ENCODE peak calls at places on chromosome 9, in six cellular contexts. One of them, this sample, is unnamed.

GRCh38 chr9:130112244-130113151 is 58.8 kb downstream of the GPR107 start:
- DNase-seq in H9: no peak
- DNase-seq in neuronal stem cell: no peak
- DNase-seq in trophoblast cell: no peak
- DNase-seq in mesenchymal stem cell: no peak
- DNase-seq in H1: no peak
- DNase-seq in this sample: peak

GRCh38 chr9:113349434-113350337 is at the start of gene BSPRY:
- DNase-seq in H9: peak
- DNase-seq in neuronal stem cell: no peak
- DNase-seq in trophoblast cell: peak
- DNase-seq in mesenchymal stem cell: no peak
- DNase-seq in H1: no peak
- DNase-seq in this sample: no peak

GRCh38 chr9:17349816-17350215 is 215.0 kb downstream of the CNTLN start:
- DNase-seq in H9: no peak
- DNase-seq in neuronal stem cell: no peak
- DNase-seq in trophoblast cell: no peak
- DNase-seq in mesenchymal stem cell: peak
- DNase-seq in H1: no peak
- DNase-seq in this sample: peak

GRCh38 chr9:19028835-19029451 is 4.1 kb downstream of the SAXO1 start:
- DNase-seq in H9: peak
- DNase-seq in neuronal stem cell: peak
- DNase-seq in trophoblast cell: peak
- DNase-seq in mesenchymal stem cell: peak
- DNase-seq in H1: no peak
- DNase-seq in this sample: peak

GRCh38 chr9:134396825-134397224 is 70.6 kb downstream of the RXRA start:
- DNase-seq in H9: no peak
- DNase-seq in neuronal stem cell: no peak
- DNase-seq in trophoblast cell: no peak
- DNase-seq in mesenchymal stem cell: no peak
- DNase-seq in H1: no peak
- DNase-seq in this sample: no peak

GRCh38 chr9:121286973-121287721 is 19.2 kb downstream of the GSN start:
- DNase-seq in H9: peak
- DNase-seq in neuronal stem cell: peak
- DNase-seq in trophoblast cell: peak
- DNase-seq in mesenchymal stem cell: peak
- DNase-seq in H1: peak
- DNase-seq in this sample: peak

GRCh38 chr9:137592767-137593166 is 2.5 kb upstream of the ZMYND19 start:
- DNase-seq in H9: no peak
- DNase-seq in neuronal stem cell: no peak
- DNase-seq in trophoblast cell: no peak
- DNase-seq in mesenchymal stem cell: no peak
- DNase-seq in H1: no peak
- DNase-seq in this sample: no peak

GRCh38 chr9:98724810-98725530 is 16.2 kb upstream of the GABBR2 start:
- DNase-seq in H9: no peak
- DNase-seq in neuronal stem cell: no peak
- DNase-seq in trophoblast cell: no peak
- DNase-seq in mesenchymal stem cell: no peak
- DNase-seq in H1: no peak
- DNase-seq in this sample: no peak

GRCh38 chr9:21904371-21904770 is 89.8 kb downstream of the CDKN2A start:
- DNase-seq in H9: no peak
- DNase-seq in neuronal stem cell: no peak
- DNase-seq in trophoblast cell: no peak
- DNase-seq in mesenchymal stem cell: no peak
- DNase-seq in H1: no peak
- DNase-seq in this sample: peak

GRCh38 chr9:79256691-79257213 is 315.0 kb upstream of the TLE4 start:
- DNase-seq in H9: no peak
- DNase-seq in neuronal stem cell: peak
- DNase-seq in trophoblast cell: no peak
- DNase-seq in mesenchymal stem cell: peak
- DNase-seq in H1: no peak
- DNase-seq in this sample: peak

GRCh38 chr9:120892748-120893584 is 16.0 kb upstream of the PHF19 start:
- DNase-seq in H9: no peak
- DNase-seq in neuronal stem cell: no peak
- DNase-seq in trophoblast cell: no peak
- DNase-seq in mesenchymal stem cell: peak
- DNase-seq in H1: no peak
- DNase-seq in this sample: peak

GRCh38 chr9:34381323-34381722 is 4.6 kb upstream of the MYORG start:
- DNase-seq in H9: peak
- DNase-seq in neuronal stem cell: peak
- DNase-seq in trophoblast cell: no peak
- DNase-seq in mesenchymal stem cell: no peak
- DNase-seq in H1: no peak
- DNase-seq in this sample: no peak

GRCh38 chr9:98256632-98257218 is 1.3 kb upstream of the TBC1D2 start:
- DNase-seq in H9: no peak
- DNase-seq in neuronal stem cell: no peak
- DNase-seq in trophoblast cell: no peak
- DNase-seq in mesenchymal stem cell: no peak
- DNase-seq in H1: no peak
- DNase-seq in this sample: no peak

GRCh38 chr9:109751253-109751652 is 28.7 kb upstream of the PALM2AKAP2 start:
- DNase-seq in H9: no peak
- DNase-seq in neuronal stem cell: no peak
- DNase-seq in trophoblast cell: no peak
- DNase-seq in mesenchymal stem cell: no peak
- DNase-seq in H1: no peak
- DNase-seq in this sample: peak

GRCh38 chr9:127915801-127916664 is 808 bp downstream of the ST6GALNAC4 start:
- DNase-seq in H9: no peak
- DNase-seq in neuronal stem cell: no peak
- DNase-seq in trophoblast cell: no peak
- DNase-seq in mesenchymal stem cell: no peak
- DNase-seq in H1: no peak
- DNase-seq in this sample: no peak

GRCh38 chr9:15724006-15724405 is 171.2 kb downstream of the CCDC171 start:
- DNase-seq in H9: no peak
- DNase-seq in neuronal stem cell: no peak
- DNase-seq in trophoblast cell: no peak
- DNase-seq in mesenchymal stem cell: no peak
- DNase-seq in H1: no peak
- DNase-seq in this sample: peak

GRCh38 chr9:92506184-92506857 is 24.0 kb upstream of the ASPN start:
- DNase-seq in H9: no peak
- DNase-seq in neuronal stem cell: no peak
- DNase-seq in trophoblast cell: peak
- DNase-seq in mesenchymal stem cell: peak
- DNase-seq in H1: no peak
- DNase-seq in this sample: peak

GRCh38 chr9:79824265-79824664 is 252.5 kb downstream of the TLE4 start:
- DNase-seq in H9: no peak
- DNase-seq in neuronal stem cell: no peak
- DNase-seq in trophoblast cell: no peak
- DNase-seq in mesenchymal stem cell: no peak
- DNase-seq in H1: no peak
- DNase-seq in this sample: no peak

GRCh38 chr9:21096172-21096900 is 18.6 kb upstream of the IFNB1 start:
- DNase-seq in H9: no peak
- DNase-seq in neuronal stem cell: no peak
- DNase-seq in trophoblast cell: peak
- DNase-seq in mesenchymal stem cell: peak
- DNase-seq in H1: no peak
- DNase-seq in this sample: peak

GRCh38 chr9:134321957-134322741 is 4.1 kb upstream of the RXRA start:
- DNase-seq in H9: no peak
- DNase-seq in neuronal stem cell: no peak
- DNase-seq in trophoblast cell: no peak
- DNase-seq in mesenchymal stem cell: no peak
- DNase-seq in H1: no peak
- DNase-seq in this sample: no peak

GRCh38 chr9:135320331-135320730 is 159.3 kb upstream of the PPP1R26 start:
- DNase-seq in H9: no peak
- DNase-seq in neuronal stem cell: no peak
- DNase-seq in trophoblast cell: no peak
- DNase-seq in mesenchymal stem cell: no peak
- DNase-seq in H1: no peak
- DNase-seq in this sample: no peak

GRCh38 chr9:133054966-133055365 is 6.8 kb upstream of the CEL start:
- DNase-seq in H9: no peak
- DNase-seq in neuronal stem cell: no peak
- DNase-seq in trophoblast cell: no peak
- DNase-seq in mesenchymal stem cell: no peak
- DNase-seq in H1: no peak
- DNase-seq in this sample: peak

GRCh38 chr9:100884518-100884917 is 144.0 kb upstream of the PLPPR1 start:
- DNase-seq in H9: no peak
- DNase-seq in neuronal stem cell: peak
- DNase-seq in trophoblast cell: no peak
- DNase-seq in mesenchymal stem cell: no peak
- DNase-seq in H1: no peak
- DNase-seq in this sample: no peak

GRCh38 chr9:92047500-92047899 is 67.7 kb downstream of the SPTLC1 start:
- DNase-seq in H9: no peak
- DNase-seq in neuronal stem cell: no peak
- DNase-seq in trophoblast cell: no peak
- DNase-seq in mesenchymal stem cell: no peak
- DNase-seq in H1: no peak
- DNase-seq in this sample: no peak

GRCh38 chr9:76667521-76667957 is 96.7 kb upstream of the PCA3 start:
- DNase-seq in H9: no peak
- DNase-seq in neuronal stem cell: no peak
- DNase-seq in trophoblast cell: no peak
- DNase-seq in mesenchymal stem cell: peak
- DNase-seq in H1: no peak
- DNase-seq in this sample: peak

GRCh38 chr9:18343799-18344198 is 130.2 kb upstream of the ADAMTSL1 start:
- DNase-seq in H9: no peak
- DNase-seq in neuronal stem cell: no peak
- DNase-seq in trophoblast cell: no peak
- DNase-seq in mesenchymal stem cell: peak
- DNase-seq in H1: no peak
- DNase-seq in this sample: peak

GRCh38 chr9:113446323-113446740 is 17.2 kb upstream of the RGS3 start:
- DNase-seq in H9: no peak
- DNase-seq in neuronal stem cell: peak
- DNase-seq in trophoblast cell: no peak
- DNase-seq in mesenchymal stem cell: peak
- DNase-seq in H1: no peak
- DNase-seq in this sample: peak

DNA sequence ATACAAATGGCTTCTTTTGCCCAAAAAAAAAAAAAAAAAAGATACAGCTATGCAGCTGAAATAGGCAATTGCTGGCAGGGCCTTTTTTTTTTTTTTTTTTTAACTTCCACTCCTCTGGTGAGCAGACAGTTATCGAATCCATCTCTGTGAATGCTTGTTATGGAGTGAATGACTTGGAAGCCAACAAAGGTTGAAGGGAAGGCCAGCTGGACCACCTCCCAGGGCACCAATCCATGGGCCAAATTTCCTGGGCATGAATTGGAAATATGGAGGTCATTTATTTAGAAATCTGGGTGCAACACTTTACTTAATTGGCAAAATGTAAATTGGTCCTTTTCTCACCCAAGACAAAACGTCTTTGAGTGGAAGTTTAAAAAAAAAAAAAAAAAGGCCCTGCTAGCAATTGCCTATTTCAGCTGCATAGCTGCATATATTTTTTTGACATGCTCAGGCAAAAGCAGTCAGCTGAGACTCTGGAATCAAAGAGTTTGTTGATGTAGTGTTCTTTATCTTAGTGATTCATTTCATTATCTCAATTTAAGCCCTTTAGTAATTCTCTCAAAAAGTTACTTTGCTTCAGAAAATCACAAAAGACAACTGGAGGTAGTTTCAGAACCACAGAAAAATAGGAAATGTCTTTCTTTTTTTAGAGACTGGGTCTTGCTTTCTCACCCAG is 392.2 kb upstream of the KLF4 start:
- DNase-seq in H9: no peak
- DNase-seq in neuronal stem cell: no peak
- DNase-seq in trophoblast cell: no peak
- DNase-seq in mesenchymal stem cell: no peak
- DNase-seq in H1: no peak
- DNase-seq in this sample: peak
- H3K14ac ChIP-seq in H9: no peak
- H3K14ac ChIP-seq in neuronal stem cell: no peak
- H3K14ac ChIP-seq in trophoblast cell: no peak
- H3K14ac ChIP-seq in mesenchymal stem cell: no peak
- H3K14ac ChIP-seq in H1: no peak
- H3K14ac ChIP-seq in this sample: no peak

DNA sequence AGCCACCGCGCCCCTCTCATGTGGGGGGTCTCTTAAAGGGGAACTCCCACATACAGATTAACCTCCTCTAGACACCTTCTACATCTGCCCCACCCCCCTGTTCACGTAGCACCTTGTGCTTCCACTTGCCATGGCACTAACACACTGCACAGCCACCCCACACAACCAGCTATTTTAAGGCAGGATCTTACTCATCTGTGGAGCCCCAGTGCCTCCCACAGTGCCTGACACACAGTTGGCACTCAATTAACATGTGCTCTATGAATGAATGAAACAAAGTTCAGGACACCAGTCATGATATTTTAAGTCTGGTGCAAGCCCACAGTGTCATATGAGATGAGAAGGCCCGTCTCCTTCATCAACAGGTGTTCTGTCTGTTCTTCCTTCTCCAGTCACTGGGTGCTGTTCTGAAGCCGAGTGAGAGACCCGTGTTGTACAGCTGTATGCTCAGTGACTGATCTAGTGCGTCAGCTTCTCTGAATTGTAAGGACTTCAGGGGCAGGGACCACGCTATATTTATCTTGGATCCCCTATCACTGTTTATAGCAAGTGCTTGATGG is 149.1 kb downstream of the TLE1 start:
- DNase-seq in H9: no peak
- DNase-seq in neuronal stem cell: no peak
- DNase-seq in trophoblast cell: no peak
- DNase-seq in mesenchymal stem cell: no peak
- DNase-seq in H1: no peak
- DNase-seq in this sample: no peak
- H3K14ac ChIP-seq in H9: no peak
- H3K14ac ChIP-seq in neuronal stem cell: no peak
- H3K14ac ChIP-seq in trophoblast cell: peak
- H3K14ac ChIP-seq in mesenchymal stem cell: no peak
- H3K14ac ChIP-seq in H1: no peak
- H3K14ac ChIP-seq in this sample: no peak

GRCh38 chr9:89318123-89319014 is at the start of gene SECISBP2:
- DNase-seq in H9: peak
- DNase-seq in neuronal stem cell: peak
- DNase-seq in trophoblast cell: peak
- DNase-seq in mesenchymal stem cell: peak
- DNase-seq in H1: peak
- DNase-seq in this sample: peak
- H3K14ac ChIP-seq in H9: peak
- H3K14ac ChIP-seq in neuronal stem cell: no peak
- H3K14ac ChIP-seq in trophoblast cell: peak
- H3K14ac ChIP-seq in mesenchymal stem cell: no peak
- H3K14ac ChIP-seq in H1: no peak
- H3K14ac ChIP-seq in this sample: peak

DNA sequence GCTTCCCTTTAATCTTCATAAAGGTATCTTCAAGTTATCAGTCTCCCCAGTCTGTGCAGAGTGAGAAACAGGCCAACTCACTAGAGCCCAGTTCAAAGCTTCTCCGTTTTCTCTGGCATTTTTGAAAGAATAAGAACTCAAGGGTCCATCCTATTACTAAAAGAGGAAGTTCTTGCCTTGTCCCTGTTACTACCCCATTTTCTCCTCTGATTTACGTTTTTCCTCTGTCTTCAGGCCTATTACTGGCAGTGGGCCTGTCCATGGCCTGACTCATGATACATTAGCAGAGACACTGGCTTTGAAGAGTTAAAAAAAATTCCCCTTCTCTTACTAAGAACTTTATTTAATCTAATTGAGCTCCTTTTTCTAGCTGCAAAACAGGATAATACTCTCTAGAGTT is 624.0 kb upstream of the KLF4 start:
- DNase-seq in H9: no peak
- DNase-seq in neuronal stem cell: no peak
- DNase-seq in trophoblast cell: no peak
- DNase-seq in mesenchymal stem cell: peak
- DNase-seq in H1: no peak
- DNase-seq in this sample: peak
- H3K14ac ChIP-seq in H9: no peak
- H3K14ac ChIP-seq in neuronal stem cell: no peak
- H3K14ac ChIP-seq in trophoblast cell: no peak
- H3K14ac ChIP-seq in mesenchymal stem cell: no peak
- H3K14ac ChIP-seq in H1: no peak
- H3K14ac ChIP-seq in this sample: no peak